ENCODE peak calls at places on chromosome 1, in eight cellular contexts. Q is IMR-90, U is OCI-LY7, G is RPMI8226, C is erythroblast, F is T1000, T is neuronal stem cell, Y is GM20000. M is an unnamed sample.

GRCh38 chr1:90402893-90403849 is 313.9 kb downstream of the BARHL2 start:
- DNase-seq in Q (peak), U (no peak), G (no peak), C (no peak), F (peak), T (peak), Y (no peak), M (no peak)

GRCh38 chr1:240737268-240737667 is 125.3 kb upstream of the GREM2 start:
- DNase-seq in Q (peak), U (no peak), G (no peak), C (no peak), F (no peak), T (no peak), Y (no peak), M (no peak)

GRCh38 chr1:48644190-48644930 is 132.3 kb downstream of the BEND5 start:
- DNase-seq in Q (no peak), U (no peak), G (no peak), C (no peak), F (no peak), T (peak), Y (no peak), M (no peak)

GRCh38 chr1:88655685-88656299 is 28.3 kb upstream of the PKN2 start:
- DNase-seq in Q (peak), U (peak), G (peak), C (peak), F (no peak), T (peak), Y (peak), M (no peak)

GRCh38 chr1:39261712-39262221 is 57.3 kb downstream of the MACF1 start:
- DNase-seq in Q (peak), U (no peak), G (no peak), C (no peak), F (no peak), T (no peak), Y (no peak), M (no peak)

GRCh38 chr1:193014354-193014753 is 44.8 kb downstream of the UCHL5 start:
- DNase-seq in Q (no peak), U (no peak), G (no peak), C (no peak), F (no peak), T (no peak), Y (no peak), M (no peak)

GRCh38 chr1:26574690-26575349 is 45.3 kb downstream of the RPS6KA1 start:
- DNase-seq in Q (peak), U (no peak), G (no peak), C (no peak), F (no peak), T (no peak), Y (no peak), M (peak)

GRCh38 chr1:52850951-52851350 is 8.4 kb downstream of the ZYG11A start:
- DNase-seq in Q (no peak), U (no peak), G (no peak), C (no peak), F (no peak), T (no peak), Y (no peak), M (no peak)

GRCh38 chr1:219350172-219350571 is 176.5 kb downstream of the LYPLAL1 start:
- DNase-seq in Q (no peak), U (no peak), G (no peak), C (no peak), F (no peak), T (no peak), Y (no peak), M (no peak)

GRCh38 chr1:214214851-214215250 is 66.1 kb upstream of the SMYD2 start:
- DNase-seq in Q (no peak), U (no peak), G (no peak), C (no peak), F (no peak), T (no peak), Y (no peak), M (no peak)

GRCh38 chr1:22413799-22414198 is 37.9 kb upstream of the ZBTB40 start:
- DNase-seq in Q (no peak), U (no peak), G (no peak), C (no peak), F (no peak), T (no peak), Y (no peak), M (no peak)

GRCh38 chr1:108142773-108143394 is 57.3 kb downstream of the SLC25A24 start:
- DNase-seq in Q (peak), U (no peak), G (no peak), C (no peak), F (no peak), T (no peak), Y (no peak), M (no peak)

GRCh38 chr1:8680628-8681316 is 136.7 kb downstream of the RERE start:
- DNase-seq in Q (no peak), U (no peak), G (no peak), C (no peak), F (no peak), T (no peak), Y (no peak), M (no peak)

GRCh38 chr1:240562111-240562590 is 49.8 kb downstream of the GREM2 start:
- DNase-seq in Q (peak), U (no peak), G (peak), C (no peak), F (no peak), T (no peak), Y (no peak), M (no peak)